ENCODE peak calls at places on chromosomes 4 and X, in seven cellular contexts. One of them, this sample, is unnamed.

GRCh38 chr4:86720508-86721068 is 126.5 kb downstream of the PTPN13 start:
- DNase-seq in mucosa of descending colon: no peak
- DNase-seq in stimulated activated CD4-positive, alpha-beta T cell treated with anti-CD3 and anti-CD28 coated beads, Interleukin-15, amount 100 ng/mL, for 24 hours: no peak
- DNase-seq in SW480: no peak
- DNase-seq in GM20000: no peak
- DNase-seq in activated CD8-positive, alpha-beta memory T cell treated with anti-CD3 and anti-CD28 coated beads, Interleukin-2, amount 50 U/mL, for 48 hours: no peak
- DNase-seq in activated T-cell treated with anti-CD3 and anti-CD28 coated beads for 24 hours: no peak
- DNase-seq in this sample: no peak

GRCh38 chr4:165766018-165766417 is 107.0 kb upstream of the TLL1 start:
- DNase-seq in GM20000: no peak
- DNase-seq in activated T-cell treated with anti-CD3 and anti-CD28 coated beads for 24 hours: no peak
- DNase-seq in stimulated activated CD4-positive, alpha-beta T cell treated with anti-CD3 and anti-CD28 coated beads, Interleukin-15, amount 100 ng/mL, for 24 hours: no peak
- DNase-seq in mucosa of descending colon: no peak
- DNase-seq in SW480: no peak
- DNase-seq in activated CD8-positive, alpha-beta memory T cell treated with anti-CD3 and anti-CD28 coated beads, Interleukin-2, amount 50 U/mL, for 48 hours: no peak
- DNase-seq in this sample: no peak

GRCh38 chr4:143616771-143617170 is 83.7 kb downstream of the FREM3 start:
- DNase-seq in mucosa of descending colon: no peak
- DNase-seq in activated T-cell treated with anti-CD3 and anti-CD28 coated beads for 24 hours: no peak
- DNase-seq in stimulated activated CD4-positive, alpha-beta T cell treated with anti-CD3 and anti-CD28 coated beads, Interleukin-15, amount 100 ng/mL, for 24 hours: peak
- DNase-seq in activated CD8-positive, alpha-beta memory T cell treated with anti-CD3 and anti-CD28 coated beads, Interleukin-2, amount 50 U/mL, for 48 hours: no peak
- DNase-seq in GM20000: peak
- DNase-seq in SW480: peak
- DNase-seq in this sample: no peak

GRCh38 chr4:18292411-18292810 is 270.9 kb upstream of the LCORL start:
- DNase-seq in activated T-cell treated with anti-CD3 and anti-CD28 coated beads for 24 hours: no peak
- DNase-seq in SW480: no peak
- DNase-seq in GM20000: no peak
- DNase-seq in stimulated activated CD4-positive, alpha-beta T cell treated with anti-CD3 and anti-CD28 coated beads, Interleukin-15, amount 100 ng/mL, for 24 hours: no peak
- DNase-seq in activated CD8-positive, alpha-beta memory T cell treated with anti-CD3 and anti-CD28 coated beads, Interleukin-2, amount 50 U/mL, for 48 hours: no peak
- DNase-seq in mucosa of descending colon: no peak
- DNase-seq in this sample: no peak

GRCh38 chrX:26328610-26329319 is 112.8 kb downstream of the MAGEB5 start:
- DNase-seq in GM20000: no peak
- DNase-seq in stimulated activated CD4-positive, alpha-beta T cell treated with anti-CD3 and anti-CD28 coated beads, Interleukin-15, amount 100 ng/mL, for 24 hours: no peak
- DNase-seq in activated CD8-positive, alpha-beta memory T cell treated with anti-CD3 and anti-CD28 coated beads, Interleukin-2, amount 50 U/mL, for 48 hours: no peak
- DNase-seq in mucosa of descending colon: no peak
- DNase-seq in activated T-cell treated with anti-CD3 and anti-CD28 coated beads for 24 hours: no peak
- DNase-seq in SW480: no peak
- DNase-seq in this sample: no peak

GRCh38 chr4:6272863-6273660 is 3.4 kb downstream of the WFS1 start:
- DNase-seq in mucosa of descending colon: no peak
- DNase-seq in GM20000: no peak
- DNase-seq in stimulated activated CD4-positive, alpha-beta T cell treated with anti-CD3 and anti-CD28 coated beads, Interleukin-15, amount 100 ng/mL, for 24 hours: no peak
- DNase-seq in SW480: peak
- DNase-seq in activated T-cell treated with anti-CD3 and anti-CD28 coated beads for 24 hours: no peak
- DNase-seq in activated CD8-positive, alpha-beta memory T cell treated with anti-CD3 and anti-CD28 coated beads, Interleukin-2, amount 50 U/mL, for 48 hours: no peak
- DNase-seq in this sample: no peak

GRCh38 chrX:10156199-10157031 is at the start of gene CLCN4:
- DNase-seq in GM20000: peak
- DNase-seq in mucosa of descending colon: peak
- DNase-seq in SW480: peak
- DNase-seq in activated T-cell treated with anti-CD3 and anti-CD28 coated beads for 24 hours: no peak
- DNase-seq in stimulated activated CD4-positive, alpha-beta T cell treated with anti-CD3 and anti-CD28 coated beads, Interleukin-15, amount 100 ng/mL, for 24 hours: peak
- DNase-seq in activated CD8-positive, alpha-beta memory T cell treated with anti-CD3 and anti-CD28 coated beads, Interleukin-2, amount 50 U/mL, for 48 hours: no peak
- DNase-seq in this sample: peak

GRCh38 chr4:148441624-148441985 is 609 bp downstream of the NR3C2 start:
- DNase-seq in SW480: no peak
- DNase-seq in mucosa of descending colon: peak
- DNase-seq in activated T-cell treated with anti-CD3 and anti-CD28 coated beads for 24 hours: no peak
- DNase-seq in activated CD8-positive, alpha-beta memory T cell treated with anti-CD3 and anti-CD28 coated beads, Interleukin-2, amount 50 U/mL, for 48 hours: no peak
- DNase-seq in GM20000: no peak
- DNase-seq in stimulated activated CD4-positive, alpha-beta T cell treated with anti-CD3 and anti-CD28 coated beads, Interleukin-15, amount 100 ng/mL, for 24 hours: no peak
- DNase-seq in this sample: peak

GRCh38 chrX:70485466-70485865 is 40.8 kb downstream of the DLG3 start:
- DNase-seq in SW480: no peak
- DNase-seq in mucosa of descending colon: no peak
- DNase-seq in GM20000: no peak
- DNase-seq in activated T-cell treated with anti-CD3 and anti-CD28 coated beads for 24 hours: no peak
- DNase-seq in activated CD8-positive, alpha-beta memory T cell treated with anti-CD3 and anti-CD28 coated beads, Interleukin-2, amount 50 U/mL, for 48 hours: no peak
- DNase-seq in stimulated activated CD4-positive, alpha-beta T cell treated with anti-CD3 and anti-CD28 coated beads, Interleukin-15, amount 100 ng/mL, for 24 hours: no peak
- DNase-seq in this sample: no peak

GRCh38 chr4:102420563-102421221 is 75.4 kb upstream of the SLC39A8 start:
- DNase-seq in activated CD8-positive, alpha-beta memory T cell treated with anti-CD3 and anti-CD28 coated beads, Interleukin-2, amount 50 U/mL, for 48 hours: no peak
- DNase-seq in GM20000: no peak
- DNase-seq in SW480: no peak
- DNase-seq in activated T-cell treated with anti-CD3 and anti-CD28 coated beads for 24 hours: no peak
- DNase-seq in stimulated activated CD4-positive, alpha-beta T cell treated with anti-CD3 and anti-CD28 coated beads, Interleukin-15, amount 100 ng/mL, for 24 hours: no peak
- DNase-seq in mucosa of descending colon: no peak
- DNase-seq in this sample: no peak

GRCh38 chrX:53666171-53666570 is 20.3 kb downstream of the HUWE1 start:
- DNase-seq in GM20000: no peak
- DNase-seq in stimulated activated CD4-positive, alpha-beta T cell treated with anti-CD3 and anti-CD28 coated beads, Interleukin-15, amount 100 ng/mL, for 24 hours: no peak
- DNase-seq in mucosa of descending colon: no peak
- DNase-seq in SW480: no peak
- DNase-seq in activated T-cell treated with anti-CD3 and anti-CD28 coated beads for 24 hours: no peak
- DNase-seq in activated CD8-positive, alpha-beta memory T cell treated with anti-CD3 and anti-CD28 coated beads, Interleukin-2, amount 50 U/mL, for 48 hours: no peak
- DNase-seq in this sample: no peak

GRCh38 chr4:172978848-172979247 is 189.8 kb upstream of the GALNT7 start:
- DNase-seq in GM20000: no peak
- DNase-seq in mucosa of descending colon: no peak
- DNase-seq in activated T-cell treated with anti-CD3 and anti-CD28 coated beads for 24 hours: no peak
- DNase-seq in stimulated activated CD4-positive, alpha-beta T cell treated with anti-CD3 and anti-CD28 coated beads, Interleukin-15, amount 100 ng/mL, for 24 hours: no peak
- DNase-seq in SW480: no peak
- DNase-seq in activated CD8-positive, alpha-beta memory T cell treated with anti-CD3 and anti-CD28 coated beads, Interleukin-2, amount 50 U/mL, for 48 hours: no peak
- DNase-seq in this sample: no peak

GRCh38 chrX:153688900-153689590 is 1.3 kb downstream of the SLC6A8 start:
- DNase-seq in mucosa of descending colon: no peak
- DNase-seq in SW480: peak
- DNase-seq in activated CD8-positive, alpha-beta memory T cell treated with anti-CD3 and anti-CD28 coated beads, Interleukin-2, amount 50 U/mL, for 48 hours: no peak
- DNase-seq in stimulated activated CD4-positive, alpha-beta T cell treated with anti-CD3 and anti-CD28 coated beads, Interleukin-15, amount 100 ng/mL, for 24 hours: no peak
- DNase-seq in GM20000: no peak
- DNase-seq in activated T-cell treated with anti-CD3 and anti-CD28 coated beads for 24 hours: no peak
- DNase-seq in this sample: no peak

GRCh38 chrX:111353810-111354209 is 58.2 kb downstream of the DCX start:
- DNase-seq in stimulated activated CD4-positive, alpha-beta T cell treated with anti-CD3 and anti-CD28 coated beads, Interleukin-15, amount 100 ng/mL, for 24 hours: no peak
- DNase-seq in mucosa of descending colon: no peak
- DNase-seq in activated CD8-positive, alpha-beta memory T cell treated with anti-CD3 and anti-CD28 coated beads, Interleukin-2, amount 50 U/mL, for 48 hours: no peak
- DNase-seq in GM20000: no peak
- DNase-seq in SW480: no peak
- DNase-seq in activated T-cell treated with anti-CD3 and anti-CD28 coated beads for 24 hours: no peak
- DNase-seq in this sample: no peak

GRCh38 chr4:185359767-185360446 is 35.8 kb downstream of the LRP2BP start:
- DNase-seq in mucosa of descending colon: no peak
- DNase-seq in SW480: no peak
- DNase-seq in GM20000: no peak
- DNase-seq in activated T-cell treated with anti-CD3 and anti-CD28 coated beads for 24 hours: no peak
- DNase-seq in activated CD8-positive, alpha-beta memory T cell treated with anti-CD3 and anti-CD28 coated beads, Interleukin-2, amount 50 U/mL, for 48 hours: no peak
- DNase-seq in stimulated activated CD4-positive, alpha-beta T cell treated with anti-CD3 and anti-CD28 coated beads, Interleukin-15, amount 100 ng/mL, for 24 hours: no peak
- DNase-seq in this sample: no peak

GRCh38 chr4:152408514-152409327 is 127.2 kb downstream of the FBXW7 start:
- DNase-seq in GM20000: peak
- DNase-seq in activated T-cell treated with anti-CD3 and anti-CD28 coated beads for 24 hours: no peak
- DNase-seq in activated CD8-positive, alpha-beta memory T cell treated with anti-CD3 and anti-CD28 coated beads, Interleukin-2, amount 50 U/mL, for 48 hours: no peak
- DNase-seq in stimulated activated CD4-positive, alpha-beta T cell treated with anti-CD3 and anti-CD28 coated beads, Interleukin-15, amount 100 ng/mL, for 24 hours: no peak
- DNase-seq in mucosa of descending colon: peak
- DNase-seq in SW480: no peak
- DNase-seq in this sample: peak

GRCh38 chrX:17635231-17635630 is 102.1 kb upstream of the SCML1 start:
- DNase-seq in stimulated activated CD4-positive, alpha-beta T cell treated with anti-CD3 and anti-CD28 coated beads, Interleukin-15, amount 100 ng/mL, for 24 hours: no peak
- DNase-seq in activated T-cell treated with anti-CD3 and anti-CD28 coated beads for 24 hours: no peak
- DNase-seq in activated CD8-positive, alpha-beta memory T cell treated with anti-CD3 and anti-CD28 coated beads, Interleukin-2, amount 50 U/mL, for 48 hours: no peak
- DNase-seq in SW480: no peak
- DNase-seq in mucosa of descending colon: no peak
- DNase-seq in GM20000: no peak
- DNase-seq in this sample: peak

GRCh38 chr4:65126200-65126599 is 544.1 kb downstream of the EPHA5 start:
- DNase-seq in activated T-cell treated with anti-CD3 and anti-CD28 coated beads for 24 hours: no peak
- DNase-seq in SW480: no peak
- DNase-seq in mucosa of descending colon: no peak
- DNase-seq in stimulated activated CD4-positive, alpha-beta T cell treated with anti-CD3 and anti-CD28 coated beads, Interleukin-15, amount 100 ng/mL, for 24 hours: no peak
- DNase-seq in activated CD8-positive, alpha-beta memory T cell treated with anti-CD3 and anti-CD28 coated beads, Interleukin-2, amount 50 U/mL, for 48 hours: no peak
- DNase-seq in GM20000: no peak
- DNase-seq in this sample: no peak

GRCh38 chr4:155539746-155540145 is 126.9 kb upstream of the GUCY1A1 start:
- DNase-seq in activated CD8-positive, alpha-beta memory T cell treated with anti-CD3 and anti-CD28 coated beads, Interleukin-2, amount 50 U/mL, for 48 hours: no peak
- DNase-seq in stimulated activated CD4-positive, alpha-beta T cell treated with anti-CD3 and anti-CD28 coated beads, Interleukin-15, amount 100 ng/mL, for 24 hours: no peak
- DNase-seq in mucosa of descending colon: no peak
- DNase-seq in GM20000: no peak
- DNase-seq in activated T-cell treated with anti-CD3 and anti-CD28 coated beads for 24 hours: no peak
- DNase-seq in SW480: no peak
- DNase-seq in this sample: no peak

GRCh38 chr4:143026459-143027170 is 158.1 kb upstream of the USP38 start:
- DNase-seq in mucosa of descending colon: no peak
- DNase-seq in GM20000: no peak
- DNase-seq in activated CD8-positive, alpha-beta memory T cell treated with anti-CD3 and anti-CD28 coated beads, Interleukin-2, amount 50 U/mL, for 48 hours: no peak
- DNase-seq in SW480: no peak
- DNase-seq in stimulated activated CD4-positive, alpha-beta T cell treated with anti-CD3 and anti-CD28 coated beads, Interleukin-15, amount 100 ng/mL, for 24 hours: no peak
- DNase-seq in activated T-cell treated with anti-CD3 and anti-CD28 coated beads for 24 hours: no peak
- DNase-seq in this sample: no peak

GRCh38 chr4:1208266-1208961 is 36.0 kb upstream of the SPON2 start:
- DNase-seq in SW480: no peak
- DNase-seq in activated CD8-positive, alpha-beta memory T cell treated with anti-CD3 and anti-CD28 coated beads, Interleukin-2, amount 50 U/mL, for 48 hours: no peak
- DNase-seq in GM20000: no peak
- DNase-seq in stimulated activated CD4-positive, alpha-beta T cell treated with anti-CD3 and anti-CD28 coated beads, Interleukin-15, amount 100 ng/mL, for 24 hours: peak
- DNase-seq in activated T-cell treated with anti-CD3 and anti-CD28 coated beads for 24 hours: no peak
- DNase-seq in mucosa of descending colon: no peak
- DNase-seq in this sample: no peak

GRCh38 chr4:17336986-17337385 is 174.9 kb downstream of the QDPR start:
- DNase-seq in stimulated activated CD4-positive, alpha-beta T cell treated with anti-CD3 and anti-CD28 coated beads, Interleukin-15, amount 100 ng/mL, for 24 hours: no peak
- DNase-seq in mucosa of descending colon: no peak
- DNase-seq in activated CD8-positive, alpha-beta memory T cell treated with anti-CD3 and anti-CD28 coated beads, Interleukin-2, amount 50 U/mL, for 48 hours: no peak
- DNase-seq in GM20000: no peak
- DNase-seq in activated T-cell treated with anti-CD3 and anti-CD28 coated beads for 24 hours: no peak
- DNase-seq in SW480: no peak
- DNase-seq in this sample: no peak

GRCh38 chr4:69524708-69525107 is 29.0 kb upstream of the UGT2B4 start:
- DNase-seq in activated T-cell treated with anti-CD3 and anti-CD28 coated beads for 24 hours: no peak
- DNase-seq in mucosa of descending colon: no peak
- DNase-seq in GM20000: no peak
- DNase-seq in activated CD8-positive, alpha-beta memory T cell treated with anti-CD3 and anti-CD28 coated beads, Interleukin-2, amount 50 U/mL, for 48 hours: no peak
- DNase-seq in SW480: no peak
- DNase-seq in stimulated activated CD4-positive, alpha-beta T cell treated with anti-CD3 and anti-CD28 coated beads, Interleukin-15, amount 100 ng/mL, for 24 hours: no peak
- DNase-seq in this sample: no peak

GRCh38 chr4:66906314-66906713 is 639.0 kb downstream of the CENPC start:
- DNase-seq in stimulated activated CD4-positive, alpha-beta T cell treated with anti-CD3 and anti-CD28 coated beads, Interleukin-15, amount 100 ng/mL, for 24 hours: no peak
- DNase-seq in activated T-cell treated with anti-CD3 and anti-CD28 coated beads for 24 hours: no peak
- DNase-seq in mucosa of descending colon: no peak
- DNase-seq in SW480: peak
- DNase-seq in activated CD8-positive, alpha-beta memory T cell treated with anti-CD3 and anti-CD28 coated beads, Interleukin-2, amount 50 U/mL, for 48 hours: no peak
- DNase-seq in GM20000: no peak
- DNase-seq in this sample: no peak